ENCODE peak calls at places on chromosome 18, in four cellular contexts. One of them, this sample, is unnamed.

GRCh38 chr18:61851940-61852451 is 40.8 kb downstream of the RNF152 start:
- DNase-seq in IMR-90: peak
- DNase-seq in mesenchymal stem cell: no peak
- DNase-seq in neuronal stem cell: no peak
- DNase-seq in this sample: no peak

GRCh38 chr18:75041586-75041985 is 167.4 kb downstream of the PTGR3 start:
- DNase-seq in mesenchymal stem cell: peak
- DNase-seq in IMR-90: peak
- DNase-seq in neuronal stem cell: no peak
- DNase-seq in this sample: no peak

GRCh38 chr18:75251466-75251865 is 40.9 kb downstream of the TSHZ1 start:
- DNase-seq in neuronal stem cell: no peak
- DNase-seq in mesenchymal stem cell: no peak
- DNase-seq in IMR-90: no peak
- DNase-seq in this sample: no peak

GRCh38 chr18:32138332-32138731 is 46.7 kb downstream of the RNF138 start:
- DNase-seq in IMR-90: no peak
- DNase-seq in mesenchymal stem cell: no peak
- DNase-seq in neuronal stem cell: no peak
- DNase-seq in this sample: no peak

GRCh38 chr18:58235001-58235436 is 191.0 kb downstream of the NEDD4L start:
- DNase-seq in mesenchymal stem cell: no peak
- DNase-seq in IMR-90: no peak
- DNase-seq in neuronal stem cell: no peak
- DNase-seq in this sample: no peak

GRCh38 chr18:778194-779007 is 33.6 kb downstream of the YES1 start:
- DNase-seq in IMR-90: peak
- DNase-seq in mesenchymal stem cell: no peak
- DNase-seq in neuronal stem cell: no peak
- DNase-seq in this sample: no peak

GRCh38 chr18:26459340-26459739 is 89.0 kb downstream of the KCTD1 start:
- DNase-seq in IMR-90: no peak
- DNase-seq in neuronal stem cell: no peak
- DNase-seq in mesenchymal stem cell: no peak
- DNase-seq in this sample: no peak

GRCh38 chr18:61637319-61637718 is 255.5 kb downstream of the RNF152 start:
- DNase-seq in neuronal stem cell: peak
- DNase-seq in mesenchymal stem cell: no peak
- DNase-seq in IMR-90: no peak
- DNase-seq in this sample: peak

GRCh38 chr18:23203891-23204432 is 68.7 kb downstream of the CABLES1 start:
- DNase-seq in neuronal stem cell: no peak
- DNase-seq in IMR-90: no peak
- DNase-seq in mesenchymal stem cell: no peak
- DNase-seq in this sample: no peak

GRCh38 chr18:62678847-62679535 is 36.4 kb upstream of the PHLPP1 start:
- DNase-seq in IMR-90: no peak
- DNase-seq in neuronal stem cell: no peak
- DNase-seq in mesenchymal stem cell: no peak
- DNase-seq in this sample: peak

GRCh38 chr18:79195716-79196683 is 126.8 kb downstream of the ATP9B start:
- DNase-seq in neuronal stem cell: no peak
- DNase-seq in IMR-90: no peak
- DNase-seq in mesenchymal stem cell: no peak
- DNase-seq in this sample: no peak

GRCh38 chr18:515156-515815 is 14.8 kb upstream of the COLEC12 start:
- DNase-seq in mesenchymal stem cell: no peak
- DNase-seq in neuronal stem cell: no peak
- DNase-seq in IMR-90: no peak
- DNase-seq in this sample: no peak

GRCh38 chr18:37658894-37659293 is 93.3 kb upstream of the CELF4 start:
- DNase-seq in IMR-90: no peak
- DNase-seq in mesenchymal stem cell: no peak
- DNase-seq in neuronal stem cell: no peak
- DNase-seq in this sample: no peak

GRCh38 chr18:76476665-76477561 is 18.1 kb downstream of the ZNF516 start:
- DNase-seq in mesenchymal stem cell: peak
- DNase-seq in IMR-90: peak
- DNase-seq in neuronal stem cell: no peak
- DNase-seq in this sample: no peak

GRCh38 chr18:36247036-36247435 is 50.5 kb upstream of the FHOD3 start:
- DNase-seq in mesenchymal stem cell: no peak
- DNase-seq in neuronal stem cell: no peak
- DNase-seq in IMR-90: peak
- DNase-seq in this sample: peak

GRCh38 chr18:61579581-61579980 is 246.4 kb downstream of the CDH20 start:
- DNase-seq in mesenchymal stem cell: peak
- DNase-seq in IMR-90: no peak
- DNase-seq in neuronal stem cell: no peak
- DNase-seq in this sample: no peak

GRCh38 chr18:76988827-76989646 is 143.5 kb downstream of the MBP start:
- DNase-seq in IMR-90: no peak
- DNase-seq in mesenchymal stem cell: no peak
- DNase-seq in neuronal stem cell: no peak
- DNase-seq in this sample: no peak

GRCh38 chr18:45728341-45729010 is 4.5 kb downstream of the SLC14A1 start:
- DNase-seq in IMR-90: peak
- DNase-seq in mesenchymal stem cell: no peak
- DNase-seq in neuronal stem cell: no peak
- DNase-seq in this sample: no peak

GRCh38 chr18:22547807-22548561 is 130.3 kb upstream of the CTAGE1 start:
- DNase-seq in neuronal stem cell: no peak
- DNase-seq in mesenchymal stem cell: no peak
- DNase-seq in IMR-90: peak
- DNase-seq in this sample: no peak

GRCh38 chr18:8657873-8658521 is 47.4 kb upstream of the MTCL1 start:
- DNase-seq in IMR-90: peak
- DNase-seq in mesenchymal stem cell: no peak
- DNase-seq in neuronal stem cell: peak
- DNase-seq in this sample: peak

GRCh38 chr18:74375999-74376398 is 60.4 kb downstream of the C18orf63 start:
- DNase-seq in mesenchymal stem cell: no peak
- DNase-seq in IMR-90: peak
- DNase-seq in neuronal stem cell: no peak
- DNase-seq in this sample: no peak

GRCh38 chr18:43774497-43774896 is 497.2 kb upstream of the SYT4 start:
- DNase-seq in neuronal stem cell: peak
- DNase-seq in IMR-90: no peak
- DNase-seq in mesenchymal stem cell: no peak
- DNase-seq in this sample: peak

GRCh38 chr18:54805571-54806334 is 22.5 kb upstream of the RAB27B start:
- DNase-seq in IMR-90: peak
- DNase-seq in neuronal stem cell: no peak
- DNase-seq in mesenchymal stem cell: peak
- DNase-seq in this sample: no peak

GRCh38 chr18:36377626-36378025 is 80.1 kb downstream of the FHOD3 start:
- DNase-seq in IMR-90: no peak
- DNase-seq in neuronal stem cell: no peak
- DNase-seq in mesenchymal stem cell: no peak
- DNase-seq in this sample: no peak

GRCh38 chr18:24386680-24387079 is 10.9 kb downstream of the OSBPL1A start:
- DNase-seq in IMR-90: no peak
- DNase-seq in neuronal stem cell: no peak
- DNase-seq in mesenchymal stem cell: no peak
- DNase-seq in this sample: no peak

GRCh38 chr18:47373465-47373864 is 122.0 kb upstream of the SKOR2 start:
- DNase-seq in IMR-90: no peak
- DNase-seq in mesenchymal stem cell: no peak
- DNase-seq in neuronal stem cell: no peak
- DNase-seq in this sample: no peak
- H2BK5ac ChIP-seq in IMR-90: no peak
- H2BK5ac ChIP-seq in mesenchymal stem cell: no peak
- H2BK5ac ChIP-seq in neuronal stem cell: no peak
- H2BK5ac ChIP-seq in this sample: no peak

GRCh38 chr18:3424280-3424890 is 25.6 kb upstream of the TGIF1 start:
- DNase-seq in neuronal stem cell: no peak
- DNase-seq in IMR-90: no peak
- DNase-seq in mesenchymal stem cell: no peak
- DNase-seq in this sample: no peak

GRCh38 chr18:3420919-3421279 is 29.1 kb upstream of the TGIF1 start:
- DNase-seq in mesenchymal stem cell: no peak
- DNase-seq in IMR-90: no peak
- DNase-seq in neuronal stem cell: no peak
- DNase-seq in this sample: no peak

GRCh38 chr18:3425030-3425429 is 24.9 kb upstream of the TGIF1 start:
- DNase-seq in IMR-90: no peak
- DNase-seq in neuronal stem cell: no peak
- DNase-seq in mesenchymal stem cell: no peak
- DNase-seq in this sample: no peak

GRCh38 chr18:3425450-3425849 is 24.5 kb upstream of the TGIF1 start:
- DNase-seq in mesenchymal stem cell: no peak
- DNase-seq in neuronal stem cell: no peak
- DNase-seq in IMR-90: no peak
- DNase-seq in this sample: no peak

GRCh38 chr18:3422905-3423304 is 27.1 kb upstream of the TGIF1 start:
- DNase-seq in mesenchymal stem cell: no peak
- DNase-seq in IMR-90: no peak
- DNase-seq in neuronal stem cell: no peak
- DNase-seq in this sample: no peak
- H2BK120ac ChIP-seq in mesenchymal stem cell: no peak
- H2BK120ac ChIP-seq in IMR-90: no peak
- H2BK120ac ChIP-seq in neuronal stem cell: no peak
- H2BK120ac ChIP-seq in this sample: no peak

DNA sequence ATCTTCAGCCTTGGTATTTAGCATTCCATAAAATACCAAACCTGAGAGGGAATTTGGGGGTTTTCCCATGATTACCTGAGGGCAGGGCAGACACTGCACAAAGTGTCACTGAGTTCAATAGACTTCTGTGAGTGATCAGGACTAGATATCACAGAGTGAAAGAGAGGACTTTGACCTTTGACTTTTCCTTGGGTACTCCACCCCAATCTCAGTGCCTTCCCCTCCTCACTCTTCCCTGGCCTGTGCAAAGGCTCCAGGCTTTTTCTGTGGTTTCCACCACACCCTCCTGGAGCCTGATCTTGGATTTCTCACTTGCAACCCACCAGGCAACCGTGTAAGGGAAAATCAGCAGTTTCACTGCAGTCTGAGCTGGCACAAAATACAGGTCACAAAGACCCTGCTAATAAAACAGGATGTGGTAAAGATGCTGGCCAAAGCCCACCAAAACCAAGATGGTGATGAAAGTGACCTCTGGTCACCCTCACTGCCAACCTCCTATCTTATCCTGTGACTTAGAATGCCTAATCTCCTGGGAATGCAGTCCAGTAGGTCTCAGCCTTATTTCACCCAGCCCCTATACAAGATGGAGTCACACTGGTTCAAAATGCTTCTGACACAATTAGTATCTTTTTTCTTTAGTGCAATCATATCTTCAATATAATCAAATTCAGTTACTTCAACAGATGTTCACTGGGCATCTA is 64.0 kb downstream of the BOD1L2 start:
- DNase-seq in mesenchymal stem cell: no peak
- DNase-seq in neuronal stem cell: no peak
- DNase-seq in IMR-90: no peak
- DNase-seq in this sample: no peak
- H2BK5ac ChIP-seq in mesenchymal stem cell: no peak
- H2BK5ac ChIP-seq in neuronal stem cell: no peak
- H2BK5ac ChIP-seq in IMR-90: no peak
- H2BK5ac ChIP-seq in this sample: no peak

DNA sequence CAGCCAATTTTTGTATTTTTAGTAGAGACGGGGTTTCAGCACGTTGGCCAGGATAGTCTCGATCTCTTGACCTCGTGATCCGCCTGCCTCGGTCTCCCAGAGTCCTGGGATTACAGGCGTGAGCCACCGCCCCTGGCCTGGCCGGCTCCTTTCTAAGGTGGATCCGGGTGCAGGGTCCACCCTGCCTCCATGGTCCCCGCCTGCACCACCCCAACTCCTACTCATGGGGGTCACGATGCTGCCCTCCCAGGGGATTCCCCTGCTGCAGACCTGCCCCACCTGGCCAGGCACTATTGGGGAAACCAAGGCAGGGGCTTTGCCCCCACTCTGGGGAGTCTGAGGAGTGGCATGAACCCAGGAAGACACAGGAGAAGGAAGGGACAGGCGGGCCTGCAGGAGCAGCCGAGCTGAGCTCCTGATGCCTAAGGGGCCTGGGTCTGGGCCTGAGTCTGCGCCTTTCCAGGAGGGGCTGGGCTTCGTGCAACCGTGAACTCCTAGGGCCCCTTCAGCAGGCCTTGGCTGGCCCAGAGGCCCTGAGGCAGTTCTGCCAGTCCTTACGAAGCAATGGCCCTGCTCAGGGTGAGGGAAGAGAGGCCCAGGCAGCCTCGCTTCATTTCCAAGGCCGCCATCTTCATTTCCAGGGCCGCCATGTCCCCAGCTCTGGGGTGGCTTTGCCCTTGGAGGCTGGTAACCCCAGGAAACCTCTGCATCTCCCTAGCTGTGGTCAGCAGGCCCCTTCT is 67.2 kb upstream of the SMAD7 start:
- DNase-seq in IMR-90: no peak
- DNase-seq in mesenchymal stem cell: no peak
- DNase-seq in neuronal stem cell: no peak
- DNase-seq in this sample: no peak
- H2BK120ac ChIP-seq in IMR-90: peak
- H2BK120ac ChIP-seq in mesenchymal stem cell: no peak
- H2BK120ac ChIP-seq in neuronal stem cell: peak
- H2BK120ac ChIP-seq in this sample: no peak

DNA sequence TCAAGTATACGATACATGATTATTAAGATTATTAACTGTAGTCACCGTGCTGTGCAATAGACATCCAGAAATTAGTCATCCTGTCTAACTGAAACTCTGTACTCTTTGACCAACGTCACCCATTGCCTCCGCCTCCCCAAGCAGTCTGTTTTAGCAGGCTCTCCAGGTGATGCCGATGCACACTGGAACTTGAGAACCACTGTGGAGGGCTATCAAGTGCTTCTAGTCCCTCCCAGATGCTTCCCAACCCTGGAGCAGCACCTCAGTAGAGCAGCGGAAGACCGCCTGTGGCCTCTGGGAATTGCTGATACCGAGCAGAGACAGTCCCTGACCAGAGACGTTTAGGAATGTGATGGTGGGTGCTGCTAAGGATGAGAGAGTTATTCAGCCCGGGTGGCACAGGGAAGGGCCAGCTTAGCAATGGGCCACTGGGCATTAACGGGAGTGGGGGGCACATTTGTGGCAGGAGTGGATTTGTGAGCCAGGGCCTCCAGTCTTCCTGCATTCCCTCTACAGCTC is 50.7 kb downstream of the LIPG start:
- DNase-seq in neuronal stem cell: no peak
- DNase-seq in IMR-90: no peak
- DNase-seq in mesenchymal stem cell: no peak
- DNase-seq in this sample: peak
- H2BK5ac ChIP-seq in neuronal stem cell: peak
- H2BK5ac ChIP-seq in IMR-90: no peak
- H2BK5ac ChIP-seq in mesenchymal stem cell: peak
- H2BK5ac ChIP-seq in this sample: no peak

GRCh38 chr18:48794251-48794970 is 156.4 kb downstream of the SMAD7 start:
- DNase-seq in IMR-90: no peak
- DNase-seq in mesenchymal stem cell: no peak
- DNase-seq in neuronal stem cell: no peak
- DNase-seq in this sample: no peak
- H2BK120ac ChIP-seq in IMR-90: no peak
- H2BK120ac ChIP-seq in mesenchymal stem cell: no peak
- H2BK120ac ChIP-seq in neuronal stem cell: no peak
- H2BK120ac ChIP-seq in this sample: no peak